ENCODE peak calls at places on chromosomes 4 and X, in seven cellular contexts. K is fibroblast of lung, V is colonic mucosa, H is astrocyte, Z is NT2/D1, R is mesendoderm, W is IMR-90. S is an unnamed sample. For H3K36me3, the result is how much of the 10 kb centered on the place peaks cover.

GRCh38 chr4:40843696-40844095 is 93.9 kb downstream of the NSUN7 start:
- DNase-seq in V (peak), K (no peak), Z (no peak), H (no peak), W (no peak), R (peak), S (no peak)

GRCh38 chr4:95204873-95205272 is 343.9 kb downstream of the UNC5C start:
- DNase-seq in H (no peak), W (no peak), R (peak), V (no peak), Z (no peak), K (peak), S (no peak)

GRCh38 chrX:69396916-69397315 is 107.2 kb upstream of the NALF2 start:
- DNase-seq in W (no peak), K (no peak), V (no peak), H (no peak), Z (peak), R (peak), S (no peak)

GRCh38 chr4:76856183-76856969 is 41.6 kb downstream of the SOWAHB start:
- DNase-seq in W (peak), H (peak), Z (no peak), K (peak), R (peak), V (peak), S (no peak)

GRCh38 chr4:86044593-86044985 is 315.3 kb downstream of the MAPK10 start:
- DNase-seq in K (no peak), H (no peak), V (no peak), Z (no peak), R (no peak), W (no peak), S (no peak)

GRCh38 chr4:170700064-170700463 is 610.3 kb upstream of the AADAT start:
- DNase-seq in R (no peak), W (no peak), V (no peak), Z (no peak), K (no peak), H (no peak), S (no peak)

GRCh38 chr4:152633118-152633517 is 46.7 kb downstream of the TMEM154 start:
- DNase-seq in K (no peak), V (no peak), R (peak), Z (no peak), H (no peak), W (no peak), S (no peak)

GRCh38 chrX:15749642-15750610 is 11.9 kb downstream of the CA5B start:
- DNase-seq in R (no peak), Z (no peak), V (peak), W (peak), K (peak), H (no peak), S (no peak)

GRCh38 chrX:15674899-15675489 is 10.4 kb upstream of the CLTRN start:
- DNase-seq in H (peak), W (peak), K (peak), R (peak), Z (peak), V (peak), S (peak)

GRCh38 chrX:110418857-110419249 is 60.2 kb downstream of the RTL9 start:
- DNase-seq in K (peak), W (peak), R (no peak), V (no peak), Z (no peak), H (peak), S (no peak)

DNA sequence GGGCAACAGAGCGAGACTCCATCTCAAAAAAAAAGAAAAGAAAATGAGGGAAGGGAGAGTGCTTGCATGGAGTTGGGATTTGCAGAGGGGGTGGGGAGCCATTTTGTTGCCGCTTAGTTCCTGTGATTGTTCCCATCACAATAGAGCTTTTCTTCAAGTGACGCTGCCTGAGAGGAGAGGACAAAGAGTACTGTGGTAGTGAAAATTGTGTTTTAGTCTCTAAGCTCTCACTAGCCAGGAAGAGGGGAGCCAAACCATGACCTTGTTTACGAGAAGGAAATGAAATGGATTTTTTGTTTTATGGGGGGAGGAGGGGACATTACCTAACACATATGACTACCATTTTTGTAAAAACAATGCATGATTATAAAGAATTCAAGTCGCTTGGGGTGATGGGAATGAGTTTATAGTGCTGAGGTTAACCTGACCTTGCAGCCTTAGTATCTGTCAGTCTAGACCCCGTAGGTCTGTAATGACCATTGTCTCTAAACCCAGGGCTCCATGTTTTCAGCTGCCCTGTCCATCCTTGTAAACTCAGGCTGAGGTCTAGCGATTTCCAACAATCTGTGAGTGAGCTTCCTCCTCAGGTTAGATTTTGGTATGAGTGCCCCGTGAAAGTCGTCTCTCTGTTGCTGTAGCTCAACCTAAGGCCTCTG is 18.8 kb downstream of the SRD5A3 start:
- DNase-seq in Z (peak), K (no peak), R (peak), W (no peak), H (no peak), V (no peak), S (no peak)
- H3K9ac ChIP-seq in Z (no peak), K (no peak), R (no peak), W (no peak), H (no peak), V (no peak), S (no peak)

DNA sequence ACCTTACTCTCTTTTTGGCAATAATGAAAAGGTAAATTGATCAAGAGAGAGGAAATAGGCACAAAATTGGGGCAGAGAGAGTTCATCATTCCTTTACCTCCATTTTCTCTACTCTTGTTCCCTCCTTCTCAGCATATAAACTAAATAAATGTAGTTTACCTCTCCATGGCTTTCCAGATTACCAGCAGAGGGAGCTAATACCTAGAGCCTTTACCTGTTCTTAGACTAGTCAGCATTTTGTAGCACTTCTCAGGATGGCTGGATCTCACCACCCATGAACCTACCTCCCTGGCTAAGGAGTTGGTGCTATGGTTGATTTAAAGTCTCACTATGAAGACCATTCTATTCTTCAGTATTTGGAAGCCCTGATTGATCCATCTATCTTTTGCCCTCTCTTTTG is 15.7 kb downstream of the OFD1 start:
- DNase-seq in H (peak), R (peak), W (peak), V (no peak), Z (no peak), K (peak), S (no peak)
- H3K36me3 ChIP-seq in H (under half), R (under half), W (under half), V (under half), Z (half or more), K (under half), S (under half)

GRCh38 chrX:126165721-126166401 is at the start of gene DCAF12L2:
- DNase-seq in W (no peak), R (peak), V (no peak), K (no peak), H (no peak), Z (no peak), S (peak)
- H3K9ac ChIP-seq in W (no peak), R (peak), V (no peak), K (no peak), H (no peak), Z (peak), S (no peak)

GRCh38 chr4:108626056-108626455 is 5.7 kb downstream of the RPL34 start:
- DNase-seq in K (no peak), W (no peak), V (no peak), Z (no peak), R (no peak), H (no peak), S (no peak)
- H3K36me3 ChIP-seq in K (under half), W (half or more), V (under half), Z (half or more), R (under half), H (half or more), S (half or more)